ENCODE peak calls at places on chromosome 1, in five cellular contexts. E is tibial artery, M is AG08396, C is iPS-NIHi11, P is aorta. F is an unnamed sample.

GRCh38 chr1:35324486-35324885 is 56.0 kb downstream of the ZMYM4 start:
- DNase-seq in M (peak), C (no peak), P (no peak), E (no peak), F (no peak)

GRCh38 chr1:201990427-201990826 is 8.0 kb downstream of the RNPEP start:
- DNase-seq in E (no peak), P (no peak), C (no peak), M (no peak), F (no peak)

GRCh38 chr1:46611691-46612221 is 4.9 kb downstream of the MOB3C start:
- DNase-seq in P (no peak), C (no peak), E (no peak), M (no peak), F (no peak)

GRCh38 chr1:221724931-221725605 is 16.8 kb downstream of the DUSP10 start:
- DNase-seq in C (no peak), E (peak), P (peak), M (peak), F (peak)

GRCh38 chr1:47390843-47391242 is 25.2 kb upstream of the FOXE3 start:
- DNase-seq in E (no peak), C (no peak), P (no peak), M (no peak), F (no peak)

GRCh38 chr1:94746635-94747525 is 73.3 kb upstream of the SLC44A3 start:
- DNase-seq in C (no peak), M (no peak), P (no peak), E (peak), F (peak)

GRCh38 chr1:49995734-49996133 is 28.0 kb downstream of the AGBL4 start:
- DNase-seq in C (no peak), M (no peak), E (no peak), P (no peak), F (no peak)

GRCh38 chr1:210786546-210786945 is 347.4 kb downstream of the KCNH1 start:
- DNase-seq in C (no peak), E (no peak), M (no peak), P (no peak), F (no peak)

GRCh38 chr1:28123461-28123961 is 35.1 kb upstream of the EYA3 start:
- DNase-seq in E (no peak), P (no peak), C (no peak), M (peak), F (no peak)

GRCh38 chr1:97911266-97912215 is 9.3 kb downstream of the DPYD start:
- DNase-seq in E (no peak), M (no peak), C (no peak), P (no peak), F (no peak)

GRCh38 chr1:194903524-194903923 is 1704.7 kb downstream of the KCNT2 start:
- DNase-seq in C (no peak), M (no peak), E (no peak), P (no peak), F (no peak)

GRCh38 chr1:241639653-241640148 is 468 bp downstream of the CHML start:
- DNase-seq in E (peak), C (peak), M (peak), P (peak), F (peak)

GRCh38 chr1:182984621-182985020 is 31.7 kb upstream of the SHCBP1L start:
- DNase-seq in P (no peak), M (no peak), E (no peak), C (no peak), F (no peak)

GRCh38 chr1:55277377-55278130 is 62.4 kb upstream of the USP24 start:
- DNase-seq in E (peak), C (peak), M (peak), P (peak), F (peak)